ENCODE peak calls at places on chromosomes 2 and 18, in seven cellular contexts. O is right cardiac atrium, S is brain microvascular endothelial cell, K is transverse colon, X is body of pancreas, B is fibroblast of lung, R is WERI-Rb-1. G is an unnamed sample.

GRCh38 chr2:203673933-203674332 is 32.5 kb upstream of the CD28 start:
- DNase-seq in X (no peak), K (peak), O (no peak), R (no peak), B (peak), S (no peak), G (no peak)

GRCh38 chr2:12709207-12709522 is 7.6 kb upstream of the TRIB2 start:
- DNase-seq in K (no peak), O (no peak), S (no peak), B (no peak), X (no peak), R (no peak), G (no peak)

GRCh38 chr2:49240608-49241007 is 86.3 kb upstream of the FSHR start:
- DNase-seq in K (no peak), R (no peak), S (no peak), O (no peak), X (no peak), B (peak), G (no peak)

GRCh38 chr2:71277536-71278103 is 50.7 kb upstream of the PAIP2B start:
- DNase-seq in R (peak), O (peak), X (peak), S (peak), B (no peak), K (peak), G (no peak)

GRCh38 chr2:100199421-100199820 is 57.0 kb upstream of the AFF3 start:
- DNase-seq in O (no peak), S (no peak), B (no peak), X (no peak), K (no peak), R (no peak), G (no peak)

GRCh38 chr2:204984421-204984925 is 439.2 kb downstream of the PARD3B start:
- DNase-seq in R (peak), K (no peak), O (no peak), B (no peak), X (no peak), S (peak), G (no peak)

GRCh38 chr2:236776695-236777251 is 207.1 kb downstream of the ACKR3 start:
- DNase-seq in O (peak), K (no peak), X (no peak), R (no peak), S (peak), B (peak), G (no peak)

GRCh38 chr2:10523406-10524189 is 75.5 kb upstream of the ODC1 start:
- DNase-seq in K (no peak), R (peak), X (no peak), B (no peak), S (no peak), O (no peak), G (peak)

GRCh38 chr2:72137498-72138010 is 10.1 kb downstream of the CYP26B1 start:
- DNase-seq in O (peak), K (peak), B (peak), R (peak), S (no peak), X (peak), G (no peak)

GRCh38 chr18:23200751-23201150 is 65.5 kb downstream of the CABLES1 start:
- DNase-seq in R (no peak), K (no peak), O (no peak), B (no peak), S (no peak), X (no peak), G (no peak)

GRCh38 chr2:142915502-142915901 is 38.0 kb downstream of the KYNU start:
- DNase-seq in X (no peak), K (no peak), R (no peak), S (no peak), O (no peak), B (no peak), G (no peak)

GRCh38 chr2:222796413-222797103 is 64.3 kb upstream of the ACSL3 start:
- DNase-seq in K (no peak), O (no peak), X (peak), S (peak), R (no peak), B (peak), G (no peak)

GRCh38 chr18:53380063-53380639 is 844.3 kb downstream of the MBD2 start:
- DNase-seq in O (no peak), B (peak), S (no peak), R (no peak), X (no peak), K (no peak), G (no peak)

GRCh38 chr2:179860255-179861026 is 971 bp downstream of the ZNF385B start:
- DNase-seq in X (no peak), O (peak), K (no peak), R (peak), S (no peak), B (no peak), G (no peak)

GRCh38 chr18:73646772-73647171 is 500.9 kb downstream of the FBXO15 start:
- DNase-seq in R (no peak), O (no peak), X (no peak), B (peak), S (peak), K (no peak), G (no peak)

GRCh38 chr2:101830555-101830954 is 133.0 kb downstream of the MAP4K4 start:
- DNase-seq in K (no peak), O (no peak), S (peak), X (no peak), R (no peak), B (no peak), G (no peak)

GRCh38 chr2:28956890-28957289 is 24.2 kb upstream of the TOGARAM2 start:
- DNase-seq in X (no peak), B (peak), K (no peak), O (no peak), R (peak), S (peak), G (no peak)

GRCh38 chr18:7619676-7620075 is 52.6 kb downstream of the PTPRM start:
- DNase-seq in K (no peak), X (no peak), R (no peak), B (no peak), O (no peak), S (no peak), G (no peak)

GRCh38 chr2:26614205-26615128 is 26.7 kb downstream of the CIB4 start:
- DNase-seq in O (no peak), X (no peak), S (no peak), R (no peak), B (no peak), K (no peak), G (peak)

GRCh38 chr2:195672674-195673073 is 15.6 kb downstream of the SLC39A10 start:
- DNase-seq in B (no peak), O (no peak), S (no peak), R (no peak), X (no peak), K (no peak), G (no peak)

GRCh38 chr2:36432479-36432878 is 76.9 kb downstream of the CRIM1 start:
- DNase-seq in R (no peak), S (no peak), O (no peak), X (no peak), K (no peak), B (no peak), G (no peak)

GRCh38 chr2:30233142-30233961 is 2.0 kb downstream of the LBH start:
- DNase-seq in R (no peak), X (no peak), O (no peak), S (no peak), K (no peak), B (no peak), G (peak)

GRCh38 chr2:30232027-30232800 is 880 bp downstream of the LBH start:
- DNase-seq in S (no peak), B (peak), K (peak), X (peak), R (peak), O (peak), G (peak)

GRCh38 chr2:30231726-30232026 is 342 bp downstream of the LBH start:
- DNase-seq in O (no peak), R (no peak), B (no peak), X (no peak), S (no peak), K (no peak), G (no peak)

GRCh38 chr2:30234180-30234971 is 3.0 kb downstream of the LBH start:
- DNase-seq in R (no peak), X (no peak), O (no peak), B (peak), K (peak), S (peak), G (peak)

GRCh38 chr2:30232801-30233130 is 1.4 kb downstream of the LBH start:
- DNase-seq in X (no peak), S (no peak), O (no peak), R (peak), B (peak), K (peak), G (peak)
- H3K4me3 ChIP-seq in X (peak), S (peak), O (peak), R (peak), B (peak), K (peak), G (peak)

GRCh38 chr2:134669731-134670669 is 48.8 kb downstream of the TMEM163 start:
- DNase-seq in O (no peak), S (no peak), B (no peak), K (no peak), R (no peak), X (peak), G (peak)
- H3K27ac ChIP-seq in O (no peak), S (no peak), B (no peak), K (no peak), R (no peak), X (peak), G (no peak)

GRCh38 chr2:105439130-105439529 is 40.3 kb upstream of the FHL2 start:
- DNase-seq in K (no peak), S (no peak), B (no peak), R (peak), O (no peak), X (no peak), G (no peak)
- H3K4me3 ChIP-seq in K (no peak), S (no peak), B (no peak), R (no peak), O (no peak), X (no peak), G (no peak)

DNA sequence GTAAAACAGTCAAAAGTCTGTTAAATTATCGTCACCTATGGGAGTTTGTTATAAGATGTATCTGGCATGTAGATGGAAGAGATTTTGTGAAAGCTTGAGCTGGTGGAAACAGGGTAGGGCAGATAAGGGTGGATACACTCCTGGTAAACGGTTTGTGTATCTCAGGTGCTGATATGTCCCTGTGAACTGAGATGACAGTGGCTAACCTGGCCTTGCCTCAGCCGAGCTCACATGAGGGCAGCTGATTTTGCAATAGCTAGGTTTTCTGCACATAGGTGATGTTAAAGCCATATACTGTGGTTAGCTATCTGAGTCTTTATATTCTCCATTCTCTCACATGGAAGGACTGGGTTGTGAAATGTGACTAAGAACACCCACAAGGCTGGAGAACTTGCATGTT is 205.1 kb downstream of the TPGS2 start:
- DNase-seq in R (no peak), B (no peak), O (no peak), K (no peak), S (no peak), X (no peak), G (no peak)
- H3K27ac ChIP-seq in R (no peak), B (no peak), O (no peak), K (no peak), S (peak), X (no peak), G (no peak)

GRCh38 chr2:75609937-75610508 is 36.6 kb upstream of the MRPL19 start:
- DNase-seq in O (no peak), R (no peak), K (no peak), S (no peak), B (no peak), X (no peak), G (no peak)

GRCh38 chr2:75608684-75609333 is 37.8 kb upstream of the MRPL19 start:
- DNase-seq in X (peak), O (peak), B (peak), R (peak), S (peak), K (peak), G (no peak)

GRCh38 chr2:75606851-75607798 is 39.5 kb upstream of the MRPL19 start:
- DNase-seq in X (no peak), S (peak), K (no peak), R (no peak), B (no peak), O (no peak), G (no peak)

GRCh38 chr2:75609334-75609689 is 37.3 kb upstream of the MRPL19 start:
- DNase-seq in K (no peak), R (no peak), S (no peak), X (no peak), B (no peak), O (no peak), G (no peak)

GRCh38 chr2:75607988-75608683 is 38.4 kb upstream of the MRPL19 start:
- DNase-seq in S (no peak), X (no peak), B (no peak), O (no peak), R (no peak), K (no peak), G (no peak)
- H3K4me3 ChIP-seq in S (no peak), X (no peak), B (no peak), O (no peak), R (no peak), K (no peak), G (no peak)

DNA sequence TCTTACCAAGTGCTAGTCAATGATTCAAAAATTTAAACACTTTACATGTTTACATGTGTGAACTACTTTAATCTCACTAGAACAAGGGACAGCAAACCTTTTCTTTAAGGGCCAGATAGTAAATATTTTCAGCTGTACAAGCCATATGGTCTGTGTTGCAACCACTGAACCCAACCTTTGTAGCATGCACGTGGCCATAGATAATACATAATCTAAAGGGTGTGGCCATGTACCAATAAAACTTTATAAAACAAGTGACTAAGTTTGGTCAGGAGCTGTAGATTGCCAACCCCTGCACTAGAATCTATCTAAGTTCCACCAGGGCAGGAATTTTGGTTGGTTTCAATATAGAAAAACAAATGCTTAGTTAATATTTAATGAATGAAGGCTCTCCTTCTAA is 18.4 kb upstream of the SPRED2 start:
- DNase-seq in B (no peak), S (no peak), O (no peak), R (no peak), X (no peak), K (peak), G (no peak)
- H3K27ac ChIP-seq in B (no peak), S (no peak), O (no peak), R (no peak), X (no peak), K (no peak), G (no peak)

GRCh38 chr2:184444623-184445223 is 153.6 kb upstream of the ZNF804A start:
- DNase-seq in K (no peak), R (no peak), X (no peak), O (no peak), B (no peak), S (no peak), G (no peak)
- H3K4me3 ChIP-seq in K (no peak), R (no peak), X (no peak), O (no peak), B (no peak), S (no peak), G (no peak)